ENCODE peak calls at places on chromosomes 4 and X, in eight cellular contexts. One of them, this sample, is unnamed.

GRCh38 chr4:136637071-136637777 is 895.1 kb downstream of the PCDH18 start:
- DNase-seq in left cardiac atrium: no peak
- DNase-seq in adipocyte: peak
- DNase-seq in kidney tubule cell: peak
- DNase-seq in AG04450: no peak
- DNase-seq in bronchial epithelial cell: no peak
- DNase-seq in immature natural killer cell: no peak
- DNase-seq in EL: peak
- DNase-seq in this sample: peak

GRCh38 chrX:6614516-6614915 is 79.6 kb upstream of the VCX3A start:
- DNase-seq in immature natural killer cell: no peak
- DNase-seq in EL: no peak
- DNase-seq in AG04450: no peak
- DNase-seq in kidney tubule cell: no peak
- DNase-seq in left cardiac atrium: no peak
- DNase-seq in adipocyte: no peak
- DNase-seq in bronchial epithelial cell: no peak
- DNase-seq in this sample: no peak

GRCh38 chrX:11423362-11423818 is 130.2 kb downstream of the AMELX start:
- DNase-seq in bronchial epithelial cell: peak
- DNase-seq in EL: peak
- DNase-seq in adipocyte: no peak
- DNase-seq in kidney tubule cell: peak
- DNase-seq in AG04450: peak
- DNase-seq in left cardiac atrium: no peak
- DNase-seq in immature natural killer cell: no peak
- DNase-seq in this sample: peak

GRCh38 chr4:142706381-142706780 is 139.7 kb downstream of the INPP4B start:
- DNase-seq in AG04450: no peak
- DNase-seq in kidney tubule cell: no peak
- DNase-seq in left cardiac atrium: no peak
- DNase-seq in EL: no peak
- DNase-seq in immature natural killer cell: no peak
- DNase-seq in adipocyte: no peak
- DNase-seq in bronchial epithelial cell: no peak
- DNase-seq in this sample: no peak

GRCh38 chrX:10010686-10011085 is 43.5 kb downstream of the CLDN34 start:
- DNase-seq in bronchial epithelial cell: peak
- DNase-seq in EL: peak
- DNase-seq in kidney tubule cell: no peak
- DNase-seq in AG04450: no peak
- DNase-seq in immature natural killer cell: no peak
- DNase-seq in adipocyte: peak
- DNase-seq in left cardiac atrium: no peak
- DNase-seq in this sample: no peak

GRCh38 chrX:149643496-149643895 is 11.9 kb upstream of the TMEM185A start:
- DNase-seq in kidney tubule cell: no peak
- DNase-seq in EL: no peak
- DNase-seq in bronchial epithelial cell: no peak
- DNase-seq in AG04450: no peak
- DNase-seq in immature natural killer cell: no peak
- DNase-seq in left cardiac atrium: no peak
- DNase-seq in adipocyte: no peak
- DNase-seq in this sample: no peak

GRCh38 chr4:111773858-111774257 is 371.4 kb upstream of the FAM241A start:
- DNase-seq in adipocyte: peak
- DNase-seq in EL: no peak
- DNase-seq in AG04450: no peak
- DNase-seq in bronchial epithelial cell: peak
- DNase-seq in kidney tubule cell: no peak
- DNase-seq in left cardiac atrium: no peak
- DNase-seq in immature natural killer cell: no peak
- DNase-seq in this sample: no peak

GRCh38 chr4:150286656-150287055 is 208.4 kb downstream of the DCLK2 start:
- DNase-seq in adipocyte: no peak
- DNase-seq in bronchial epithelial cell: no peak
- DNase-seq in EL: no peak
- DNase-seq in kidney tubule cell: peak
- DNase-seq in immature natural killer cell: no peak
- DNase-seq in AG04450: no peak
- DNase-seq in left cardiac atrium: no peak
- DNase-seq in this sample: no peak

GRCh38 chr4:8281519-8282133 is 12.1 kb downstream of the HTRA3 start:
- DNase-seq in AG04450: peak
- DNase-seq in immature natural killer cell: no peak
- DNase-seq in kidney tubule cell: no peak
- DNase-seq in left cardiac atrium: peak
- DNase-seq in adipocyte: peak
- DNase-seq in EL: peak
- DNase-seq in bronchial epithelial cell: no peak
- DNase-seq in this sample: no peak

GRCh38 chr4:105990933-105991332 is 95.7 kb downstream of the NPNT start:
- DNase-seq in left cardiac atrium: peak
- DNase-seq in kidney tubule cell: peak
- DNase-seq in EL: peak
- DNase-seq in AG04450: no peak
- DNase-seq in immature natural killer cell: no peak
- DNase-seq in adipocyte: peak
- DNase-seq in bronchial epithelial cell: peak
- DNase-seq in this sample: peak

GRCh38 chr4:186761281-186761897 is 37.7 kb upstream of the FAT1 start:
- DNase-seq in AG04450: no peak
- DNase-seq in immature natural killer cell: no peak
- DNase-seq in adipocyte: no peak
- DNase-seq in left cardiac atrium: no peak
- DNase-seq in kidney tubule cell: peak
- DNase-seq in EL: no peak
- DNase-seq in bronchial epithelial cell: no peak
- DNase-seq in this sample: no peak

GRCh38 chrX:120462370-120462769 is 6.7 kb downstream of the LAMP2 start:
- DNase-seq in left cardiac atrium: no peak
- DNase-seq in bronchial epithelial cell: no peak
- DNase-seq in adipocyte: no peak
- DNase-seq in AG04450: no peak
- DNase-seq in EL: no peak
- DNase-seq in kidney tubule cell: no peak
- DNase-seq in immature natural killer cell: no peak
- DNase-seq in this sample: no peak

GRCh38 chr4:6420972-6421371 is 51.4 kb downstream of the PPP2R2C start:
- DNase-seq in kidney tubule cell: no peak
- DNase-seq in left cardiac atrium: no peak
- DNase-seq in EL: no peak
- DNase-seq in AG04450: no peak
- DNase-seq in bronchial epithelial cell: no peak
- DNase-seq in immature natural killer cell: no peak
- DNase-seq in adipocyte: no peak
- DNase-seq in this sample: no peak

GRCh38 chrX:103685396-103685795 is 1.1 kb downstream of the MORF4L2 start:
- DNase-seq in bronchial epithelial cell: no peak
- DNase-seq in adipocyte: peak
- DNase-seq in AG04450: no peak
- DNase-seq in left cardiac atrium: no peak
- DNase-seq in immature natural killer cell: no peak
- DNase-seq in EL: no peak
- DNase-seq in kidney tubule cell: no peak
- DNase-seq in this sample: no peak

GRCh38 chr4:151361966-151362365 is 36.6 kb upstream of the SH3D19 start:
- DNase-seq in immature natural killer cell: no peak
- DNase-seq in bronchial epithelial cell: no peak
- DNase-seq in adipocyte: no peak
- DNase-seq in AG04450: no peak
- DNase-seq in kidney tubule cell: no peak
- DNase-seq in left cardiac atrium: no peak
- DNase-seq in EL: no peak
- DNase-seq in this sample: no peak

GRCh38 chr4:96093563-96093962 is 253.7 kb downstream of the PDHA2 start:
- DNase-seq in EL: no peak
- DNase-seq in AG04450: no peak
- DNase-seq in adipocyte: no peak
- DNase-seq in immature natural killer cell: no peak
- DNase-seq in left cardiac atrium: no peak
- DNase-seq in bronchial epithelial cell: no peak
- DNase-seq in kidney tubule cell: no peak
- DNase-seq in this sample: no peak

GRCh38 chr4:98648602-98649001 is 9.8 kb downstream of the TSPAN5 start:
- DNase-seq in adipocyte: no peak
- DNase-seq in EL: peak
- DNase-seq in immature natural killer cell: no peak
- DNase-seq in left cardiac atrium: peak
- DNase-seq in kidney tubule cell: no peak
- DNase-seq in bronchial epithelial cell: no peak
- DNase-seq in AG04450: no peak
- DNase-seq in this sample: no peak

GRCh38 chrX:2243913-2244460 is 256.8 kb downstream of the DHRSX start:
- DNase-seq in AG04450: no peak
- DNase-seq in bronchial epithelial cell: no peak
- DNase-seq in immature natural killer cell: no peak
- DNase-seq in left cardiac atrium: no peak
- DNase-seq in kidney tubule cell: no peak
- DNase-seq in adipocyte: no peak
- DNase-seq in EL: peak
- DNase-seq in this sample: no peak

GRCh38 chrX:11836284-11836683 is 78.2 kb downstream of the MSL3 start:
- DNase-seq in EL: no peak
- DNase-seq in adipocyte: no peak
- DNase-seq in left cardiac atrium: no peak
- DNase-seq in AG04450: no peak
- DNase-seq in immature natural killer cell: no peak
- DNase-seq in kidney tubule cell: peak
- DNase-seq in bronchial epithelial cell: peak
- DNase-seq in this sample: no peak

GRCh38 chr4:65502151-65502691 is 168.1 kb downstream of the EPHA5 start:
- DNase-seq in kidney tubule cell: peak
- DNase-seq in AG04450: peak
- DNase-seq in left cardiac atrium: no peak
- DNase-seq in bronchial epithelial cell: peak
- DNase-seq in EL: peak
- DNase-seq in adipocyte: peak
- DNase-seq in immature natural killer cell: no peak
- DNase-seq in this sample: no peak

GRCh38 chr4:43560047-43560446 is 667.5 kb downstream of the GRXCR1 start:
- DNase-seq in kidney tubule cell: no peak
- DNase-seq in bronchial epithelial cell: no peak
- DNase-seq in left cardiac atrium: no peak
- DNase-seq in adipocyte: no peak
- DNase-seq in immature natural killer cell: no peak
- DNase-seq in AG04450: no peak
- DNase-seq in EL: no peak
- DNase-seq in this sample: no peak

GRCh38 chr4:163256680-163257343 is 75.6 kb downstream of the NPY1R start:
- DNase-seq in EL: no peak
- DNase-seq in AG04450: no peak
- DNase-seq in bronchial epithelial cell: no peak
- DNase-seq in kidney tubule cell: no peak
- DNase-seq in immature natural killer cell: no peak
- DNase-seq in left cardiac atrium: no peak
- DNase-seq in adipocyte: no peak
- DNase-seq in this sample: no peak

GRCh38 chrX:13428055-13428786 is 108.4 kb upstream of the ATXN3L start:
- DNase-seq in AG04450: peak
- DNase-seq in kidney tubule cell: peak
- DNase-seq in EL: peak
- DNase-seq in bronchial epithelial cell: peak
- DNase-seq in adipocyte: peak
- DNase-seq in left cardiac atrium: no peak
- DNase-seq in immature natural killer cell: no peak
- DNase-seq in this sample: no peak

GRCh38 chr4:157358851-157359250 is 138.3 kb downstream of the GRIA2 start:
- DNase-seq in left cardiac atrium: no peak
- DNase-seq in kidney tubule cell: no peak
- DNase-seq in immature natural killer cell: no peak
- DNase-seq in EL: no peak
- DNase-seq in bronchial epithelial cell: no peak
- DNase-seq in adipocyte: no peak
- DNase-seq in AG04450: no peak
- DNase-seq in this sample: no peak

GRCh38 chrX:106955004-106955772 is 35.0 kb downstream of the CLDN2 start:
- DNase-seq in kidney tubule cell: peak
- DNase-seq in adipocyte: peak
- DNase-seq in left cardiac atrium: no peak
- DNase-seq in EL: peak
- DNase-seq in bronchial epithelial cell: peak
- DNase-seq in AG04450: no peak
- DNase-seq in immature natural killer cell: no peak
- DNase-seq in this sample: no peak

GRCh38 chr4:29259556-29259955 is 1460.6 kb upstream of the PCDH7 start:
- DNase-seq in AG04450: no peak
- DNase-seq in kidney tubule cell: no peak
- DNase-seq in EL: peak
- DNase-seq in immature natural killer cell: no peak
- DNase-seq in bronchial epithelial cell: no peak
- DNase-seq in adipocyte: peak
- DNase-seq in left cardiac atrium: no peak
- DNase-seq in this sample: no peak

GRCh38 chr4:1050486-1051213 is 39.2 kb downstream of the FGFRL1 start:
- DNase-seq in immature natural killer cell: no peak
- DNase-seq in EL: no peak
- DNase-seq in kidney tubule cell: no peak
- DNase-seq in AG04450: no peak
- DNase-seq in bronchial epithelial cell: no peak
- DNase-seq in adipocyte: no peak
- DNase-seq in left cardiac atrium: peak
- DNase-seq in this sample: no peak

GRCh38 chrX:39729834-39730670 is 367.7 kb downstream of the BCOR start:
- DNase-seq in kidney tubule cell: peak
- DNase-seq in EL: no peak
- DNase-seq in adipocyte: no peak
- DNase-seq in AG04450: no peak
- DNase-seq in left cardiac atrium: no peak
- DNase-seq in immature natural killer cell: no peak
- DNase-seq in bronchial epithelial cell: no peak
- DNase-seq in this sample: no peak

GRCh38 chrX:45628041-45628440 is 427.4 kb upstream of the DIPK2B start:
- DNase-seq in bronchial epithelial cell: peak
- DNase-seq in adipocyte: peak
- DNase-seq in EL: peak
- DNase-seq in AG04450: no peak
- DNase-seq in left cardiac atrium: no peak
- DNase-seq in kidney tubule cell: peak
- DNase-seq in immature natural killer cell: no peak
- DNase-seq in this sample: no peak

GRCh38 chr4:75142850-75143249 is 209.9 kb downstream of the PARM1 start:
- DNase-seq in immature natural killer cell: no peak
- DNase-seq in AG04450: no peak
- DNase-seq in left cardiac atrium: no peak
- DNase-seq in kidney tubule cell: peak
- DNase-seq in adipocyte: no peak
- DNase-seq in EL: peak
- DNase-seq in bronchial epithelial cell: no peak
- DNase-seq in this sample: no peak

GRCh38 chr4:185312699-185313098 is 83.0 kb downstream of the LRP2BP start:
- DNase-seq in left cardiac atrium: no peak
- DNase-seq in bronchial epithelial cell: no peak
- DNase-seq in immature natural killer cell: no peak
- DNase-seq in AG04450: no peak
- DNase-seq in adipocyte: no peak
- DNase-seq in kidney tubule cell: no peak
- DNase-seq in EL: no peak
- DNase-seq in this sample: no peak

GRCh38 chr4:108166038-108166437 is 2.7 kb downstream of the LEF1 start:
- DNase-seq in AG04450: no peak
- DNase-seq in kidney tubule cell: no peak
- DNase-seq in EL: no peak
- DNase-seq in left cardiac atrium: no peak
- DNase-seq in adipocyte: no peak
- DNase-seq in bronchial epithelial cell: no peak
- DNase-seq in immature natural killer cell: no peak
- DNase-seq in this sample: no peak

GRCh38 chr4:3420956-3421355 is 20.8 kb upstream of the HGFAC start:
- DNase-seq in bronchial epithelial cell: no peak
- DNase-seq in kidney tubule cell: no peak
- DNase-seq in EL: no peak
- DNase-seq in AG04450: no peak
- DNase-seq in immature natural killer cell: no peak
- DNase-seq in adipocyte: no peak
- DNase-seq in left cardiac atrium: peak
- DNase-seq in this sample: no peak

GRCh38 chr4:122798101-122798500 is 28.5 kb upstream of the FGF2 start:
- DNase-seq in EL: peak
- DNase-seq in adipocyte: peak
- DNase-seq in kidney tubule cell: peak
- DNase-seq in AG04450: peak
- DNase-seq in left cardiac atrium: peak
- DNase-seq in bronchial epithelial cell: peak
- DNase-seq in immature natural killer cell: no peak
- DNase-seq in this sample: peak

This sample was measured in ACHN.